ENCODE peak calls at places on chromosome 17, in five cellular contexts. X is left lung, K is natural killer cell, U is bronchial epithelial cell, Q is left ventricle myocardium inferior. P is an unnamed sample.

GRCh38 chr17:6498356-6498755 is 54.1 kb downstream of the PIMREG start:
- DNase-seq in X (no peak), K (no peak), U (no peak), Q (no peak), P (no peak)

GRCh38 chr17:50200447-50201225 is 795 bp downstream of the COL1A1 start:
- DNase-seq in X (peak; percentile 87), K (peak; percentile 81), U (peak; percentile 72), Q (peak; percentile 88), P (peak; percentile 80)

GRCh38 chr17:10556301-10557005 is 7.0 kb upstream of the MYH2 start:
- DNase-seq in X (no peak), K (no peak), U (no peak), Q (no peak), P (no peak)

GRCh38 chr17:32930512-32930911 is 2.6 kb downstream of the TMEM98 start:
- DNase-seq in X (no peak), K (no peak), U (no peak), Q (no peak), P (no peak)

GRCh38 chr17:59330314-59330942 is 1.0 kb upstream of the YPEL2 start:
- DNase-seq in X (peak; percentile 61), K (no peak), U (peak; percentile 34), Q (peak; percentile 42), P (no peak)

GRCh38 chr17:59154721-59155438 is at the start of gene SKA2:
- DNase-seq in X (peak; percentile 97), K (peak; percentile 96), U (no peak), Q (peak; percentile 96), P (peak; percentile 98)

GRCh38 chr17:77914440-77915254 is 43.9 kb upstream of the TNRC6C start:
- DNase-seq in X (peak; percentile 20), K (no peak), U (no peak), Q (no peak), P (no peak)

GRCh38 chr17:19705771-19706770 is 10.3 kb downstream of the SLC47A2 start:
- DNase-seq in X (no peak), K (no peak), U (no peak), Q (no peak), P (no peak)

GRCh38 chr17:15436399-15437369 is 30.7 kb downstream of the CDRT4 start:
- DNase-seq in X (no peak), K (no peak), U (peak; percentile 9), Q (peak; percentile 76), P (no peak)

GRCh38 chr17:1693339-1693738 is 8.7 kb upstream of the PRPF8 start:
- DNase-seq in X (no peak), K (no peak), U (peak; percentile 20), Q (no peak), P (no peak)

GRCh38 chr17:29179232-29180036 is 764 bp downstream of the MYO18A start:
- DNase-seq in X (peak; percentile 78), K (no peak), U (peak; percentile 76), Q (peak; percentile 48), P (no peak)

GRCh38 chr17:74637912-74638311 is 14.4 kb upstream of the CD300E start:
- DNase-seq in X (no peak), K (no peak), U (no peak), Q (no peak), P (no peak)

GRCh38 chr17:65455972-65456343 is 105.5 kb downstream of the AXIN2 start:
- DNase-seq in X (no peak), K (no peak), U (no peak), Q (no peak), P (no peak)

GRCh38 chr17:59641799-59642484 is 22.2 kb downstream of the CLTC start:
- DNase-seq in X (no peak), K (no peak), U (no peak), Q (no peak), P (no peak)

GRCh38 chr17:31134526-31134925 is 39.7 kb downstream of the NF1 start:
- DNase-seq in X (no peak), K (no peak), U (no peak), Q (no peak), P (no peak)

GRCh38 chr17:2070241-2071023 is 15.5 kb downstream of the HIC1 start:
- DNase-seq in X (no peak), K (no peak), U (no peak), Q (no peak), P (no peak)

GRCh38 chr17:28725660-28726395 is at the start of gene TLCD1:
- DNase-seq in X (peak; percentile 79), K (peak; percentile 39), U (peak; percentile 63), Q (peak; percentile 68), P (no peak)

GRCh38 chr17:59963738-59964454 is 644 bp downstream of the RNFT1 start:
- DNase-seq in X (peak; percentile 56), K (peak; percentile 56), U (peak; percentile 54), Q (peak; percentile 31), P (peak; percentile 60)

GRCh38 chr17:218711-219110 is 37.3 kb upstream of the DOC2B start:
- DNase-seq in X (peak; percentile 10), K (no peak), U (no peak), Q (no peak), P (no peak)

GRCh38 chr17:75632428-75632827 is 806 bp upstream of the SMIM5 start:
- DNase-seq in X (no peak), K (no peak), U (no peak), Q (no peak), P (peak; percentile 35)

GRCh38 chr17:1362065-1362848 is 37.8 kb downstream of the YWHAE start:
- DNase-seq in X (no peak), K (no peak), U (no peak), Q (no peak), P (no peak)

GRCh38 chr17:68456529-68457167 is 648 bp downstream of the WIPI1 start:
- DNase-seq in X (peak; percentile 85), K (no peak), U (peak; percentile 59), Q (peak; percentile 82), P (peak; percentile 66)

GRCh38 chr17:46977348-46977747 is 1.7 kb downstream of the RPRML start:
- DNase-seq in X (no peak), K (no peak), U (peak; percentile 53), Q (no peak), P (no peak)

GRCh38 chr17:77948690-77949114 is 9.8 kb upstream of the TNRC6C start:
- DNase-seq in X (no peak), K (no peak), U (peak; percentile 39), Q (no peak), P (no peak)

GRCh38 chr17:50675627-50676026 is 32.1 kb downstream of the ANKRD40 start:
- DNase-seq in X (no peak), K (no peak), U (no peak), Q (no peak), P (no peak)

GRCh38 chr17:12665263-12666210 is at the start of gene MYOCD:
- DNase-seq in X (no peak), K (no peak), U (no peak), Q (peak; percentile 46), P (no peak)

GRCh38 chr17:49508061-49508865 is 13.2 kb downstream of the NGFR start:
- DNase-seq in X (no peak), K (no peak), U (peak; percentile 96), Q (no peak), P (no peak)

GRCh38 chr17:9872852-9873251 is 32.2 kb downstream of the RCVRN start:
- DNase-seq in X (no peak), K (no peak), U (no peak), Q (no peak), P (no peak)

GRCh38 chr17:80106176-80106575 is 4.8 kb downstream of the GAA start:
- DNase-seq in X (peak; percentile 28), K (no peak), U (no peak), Q (no peak), P (no peak)

GRCh38 chr17:77707546-77707945 is 251.0 kb upstream of the TNRC6C start:
- DNase-seq in X (no peak), K (no peak), U (no peak), Q (no peak), P (no peak)

GRCh38 chr17:29640413-29640812 is 17.7 kb upstream of the CORO6 start:
- DNase-seq in X (no peak), K (no peak), U (peak; percentile 66), Q (no peak), P (no peak)

DNA sequence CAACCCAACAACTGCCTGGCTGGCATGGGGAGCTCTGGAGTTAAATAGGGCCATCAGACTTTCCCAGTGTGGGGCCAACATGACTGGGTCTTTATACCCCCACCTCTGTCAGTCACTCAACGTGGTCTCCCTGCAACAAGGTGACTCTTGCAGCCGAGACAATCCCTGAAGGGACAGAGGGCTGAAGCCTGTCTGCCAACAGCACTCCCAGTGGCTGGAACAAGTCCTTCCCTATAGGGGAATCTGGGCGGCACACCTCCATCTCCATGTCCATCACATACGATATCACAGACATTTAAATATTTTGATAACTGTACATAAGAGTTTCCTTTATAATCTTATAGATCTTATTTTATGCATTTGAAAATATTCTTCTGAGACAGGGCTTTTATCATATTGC is 4.8 kb upstream of the MAPT start:
- DNase-seq in X (no peak), K (no peak), U (no peak), Q (no peak), P (no peak)
- TF ChIP-seq CTCF in X (no peak), K (no peak), U (peak; percentile 26), Q (peak; percentile 30), P (no peak)

DNA sequence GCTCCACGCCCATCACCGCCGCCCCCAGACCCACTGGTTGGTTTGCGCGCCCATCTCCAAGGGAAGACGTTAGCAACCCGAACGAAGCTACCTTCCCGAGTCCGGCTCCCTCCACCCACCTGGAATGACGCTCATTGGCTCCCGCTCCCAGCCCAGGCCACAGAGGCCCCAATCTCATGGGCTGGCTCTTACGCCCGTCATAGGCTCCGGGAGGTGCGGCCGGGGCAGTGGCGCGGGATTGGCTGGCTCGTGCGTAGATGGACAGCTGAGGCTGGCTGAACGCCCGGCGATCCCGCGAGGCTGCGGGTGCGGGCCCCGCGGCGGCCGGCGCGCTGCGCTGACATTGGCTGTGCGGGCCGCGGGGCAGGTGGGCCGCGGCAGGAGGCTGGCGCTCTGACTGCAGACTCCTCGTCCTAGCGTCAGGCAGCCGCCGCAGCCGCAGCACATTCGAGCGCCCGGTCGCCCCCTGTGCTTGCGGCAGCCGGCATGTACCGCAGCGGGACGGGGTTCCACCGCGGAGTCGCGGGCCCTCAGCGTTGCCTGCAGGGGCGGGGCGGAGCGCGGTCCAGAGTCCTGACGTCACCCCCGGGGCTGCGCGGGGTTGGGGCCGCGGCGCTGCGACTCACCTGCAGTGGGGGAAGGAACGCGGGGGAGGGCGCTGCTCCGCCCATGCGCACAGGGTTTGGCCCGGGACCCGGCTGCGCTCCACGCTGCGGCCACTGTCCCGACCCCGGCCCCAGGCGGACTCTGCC is 453 bp upstream of the MYH10 start:
- DNase-seq in X (peak; percentile 99), K (peak; percentile 68), U (peak; percentile 95), Q (peak; percentile 98), P (peak; percentile 86)
- TF ChIP-seq CTCF in X (no peak), K (no peak), U (peak; percentile 18), Q (peak; percentile 34), P (peak; percentile 11)

DNA sequence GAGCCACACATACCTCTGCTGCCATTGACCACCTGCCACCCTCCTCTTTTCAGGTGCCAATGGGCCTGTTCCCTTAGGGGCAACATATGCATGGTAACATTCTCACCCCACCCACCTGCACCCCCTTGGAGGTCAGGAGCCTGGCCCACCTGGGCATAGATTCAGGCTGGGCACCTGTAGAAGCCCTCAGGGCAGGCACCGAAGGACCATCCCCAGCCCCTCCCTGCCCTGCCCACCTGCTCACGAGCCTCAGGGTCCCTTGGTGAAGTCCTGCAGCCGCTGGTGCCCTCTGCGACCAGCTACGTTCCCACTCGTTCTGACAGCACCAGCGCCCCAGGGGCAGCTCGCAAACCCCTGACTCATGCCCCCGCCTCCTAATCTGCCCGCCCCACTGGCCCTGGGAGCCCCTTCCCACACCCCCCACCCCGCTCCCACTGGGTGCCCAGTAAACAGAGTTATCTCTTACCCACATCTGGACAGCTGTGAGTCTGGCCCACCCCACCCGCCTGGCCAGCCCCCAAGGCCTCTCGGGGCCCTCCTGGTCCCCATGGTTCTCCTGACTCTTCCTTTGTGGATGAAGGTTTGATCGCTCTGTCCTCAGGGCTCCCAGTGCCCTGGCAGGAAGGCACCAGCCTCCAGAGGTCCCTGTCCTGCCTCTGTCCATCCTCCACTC is at the start of gene SLC4A1:
- DNase-seq in X (no peak), K (no peak), U (no peak), Q (no peak), P (no peak)
- TF ChIP-seq CTCF in X (no peak), K (no peak), U (no peak), Q (no peak), P (no peak)

GRCh38 chr17:56891751-56892150 is 22.1 kb downstream of the TRIM25 start:
- DNase-seq in X (no peak), K (peak; percentile 52), U (no peak), Q (peak; percentile 23), P (no peak)
- TF ChIP-seq CTCF in X (peak; percentile 10), K (peak; percentile 65), U (peak; percentile 18), Q (peak; percentile 53), P (peak; percentile 71)

P was measured in CD14-positive monocyte.